ENCODE peak calls at places on chromosomes 13 and 19, in nine cellular contexts. W, K, F, Q, T, J, C, U and M are unnamed samples.

GRCh38 chr13:97257800-97258799 is 36.0 kb downstream of the MBNL2 start:
- DNase-seq in W (peak), T (peak), J (peak), F (peak), Q (peak), U (peak), K (peak), C (peak), M (peak)

GRCh38 chr19:3665681-3666544 is 34.4 kb downstream of the PIP5K1C start:
- DNase-seq in J (peak), T (no peak), C (peak), U (peak), K (peak), W (no peak), F (peak), Q (peak), M (no peak)

GRCh38 chr19:1251503-1252220 is 3.3 kb downstream of the MIDN start:
- DNase-seq in W (no peak), T (no peak), C (no peak), J (no peak), Q (no peak), F (no peak), K (peak), U (no peak), M (no peak)

GRCh38 chr19:43667524-43668405 is 2.2 kb downstream of the PLAUR start:
- DNase-seq in C (no peak), J (no peak), U (no peak), F (peak), T (no peak), W (no peak), Q (no peak), K (peak), M (no peak)

GRCh38 chr13:28401303-28402056 is 93.4 kb downstream of the FLT1 start:
- DNase-seq in T (peak), J (no peak), F (no peak), Q (peak), W (no peak), C (peak), K (no peak), U (no peak), M (no peak)

GRCh38 chr13:25857830-25858229 is 194.0 kb downstream of the SHISA2 start:
- DNase-seq in J (no peak), T (no peak), C (no peak), U (no peak), Q (no peak), F (no peak), W (no peak), K (no peak), M (no peak)

GRCh38 chr13:86572115-86572514 is 772.9 kb upstream of the SLITRK6 start:
- DNase-seq in C (no peak), J (no peak), W (peak), U (no peak), Q (no peak), K (no peak), T (no peak), F (no peak), M (no peak)

GRCh38 chr13:39036212-39036611 is 1.7 kb downstream of the PROSER1 start:
- DNase-seq in J (no peak), W (no peak), U (no peak), K (no peak), Q (peak), F (no peak), C (peak), T (no peak), M (no peak)

GRCh38 chr13:27790523-27790922 is 1.8 kb upstream of the GSX1 start:
- DNase-seq in U (no peak), K (no peak), W (no peak), J (no peak), F (no peak), C (no peak), T (no peak), Q (no peak), M (no peak)

GRCh38 chr13:44116562-44117315 is 237.0 kb downstream of the LACC1 start:
- DNase-seq in U (peak), C (peak), T (no peak), W (no peak), K (peak), J (no peak), Q (peak), F (no peak), M (no peak)

GRCh38 chr19:20254151-20254550 is 87.1 kb downstream of the ZNF486 start:
- DNase-seq in W (no peak), K (no peak), F (no peak), C (no peak), J (no peak), Q (no peak), T (no peak), U (no peak), M (no peak)

GRCh38 chr19:2280633-2281264 is 1.2 kb downstream of the PEAK3 start:
- DNase-seq in C (no peak), U (no peak), K (no peak), T (no peak), F (no peak), J (no peak), W (no peak), Q (no peak), M (no peak)

GRCh38 chr19:4154571-4155312 is 1.3 kb downstream of the CREB3L3 start:
- DNase-seq in F (no peak), Q (no peak), U (no peak), W (no peak), T (no peak), J (no peak), C (no peak), K (no peak), M (no peak)

GRCh38 chr13:39956036-39956435 is 300.6 kb downstream of the COG6 start:
- DNase-seq in C (no peak), K (no peak), J (no peak), Q (no peak), W (no peak), F (no peak), U (no peak), T (no peak), M (no peak)

GRCh38 chr13:76813874-76814273 is 72.3 kb downstream of the KCTD12 start:
- DNase-seq in K (no peak), U (no peak), T (no peak), F (no peak), C (no peak), Q (no peak), J (no peak), W (no peak), M (no peak)

GRCh38 chr19:37551123-37551993 is 43.2 kb downstream of the ZNF571 start:
- DNase-seq in T (peak), W (no peak), J (no peak), K (peak), Q (peak), U (peak), F (no peak), C (peak), M (peak)

GRCh38 chr19:33394006-33394722 is 20.7 kb downstream of the CEBPG start:
- DNase-seq in T (peak), U (no peak), C (peak), K (peak), W (no peak), J (peak), F (peak), Q (peak), M (peak)

GRCh38 chr13:30830638-30830965 is 75.5 kb upstream of the MEDAG start:
- DNase-seq in Q (no peak), T (no peak), U (no peak), K (no peak), W (peak), C (peak), F (no peak), J (no peak), M (no peak)

GRCh38 chr13:25911020-25911419 is 140.8 kb downstream of the SHISA2 start:
- DNase-seq in W (no peak), C (no peak), U (no peak), Q (no peak), T (no peak), J (no peak), F (no peak), K (no peak), M (no peak)

GRCh38 chr13:98804336-98804855 is 51.9 kb upstream of the SLC15A1 start:
- DNase-seq in F (no peak), U (no peak), Q (no peak), C (no peak), W (no peak), K (no peak), J (no peak), T (no peak), M (no peak)

GRCh38 chr19:7636691-7637373 is at the start of gene STXBP2:
- DNase-seq in W (peak), F (peak), Q (peak), C (peak), J (peak), U (no peak), T (no peak), K (peak), M (no peak)

GRCh38 chr19:44212865-44213346 is 574 bp downstream of the ZNF227 start:
- DNase-seq in J (no peak), C (peak), W (no peak), T (peak), U (peak), Q (peak), F (no peak), K (no peak), M (no peak)

GRCh38 chr13:36395280-36395679 is 37.0 kb upstream of the CCNA1 start:
- DNase-seq in W (no peak), U (no peak), T (no peak), J (no peak), K (no peak), Q (peak), F (no peak), C (peak), M (peak)

GRCh38 chr13:20664304-20664703 is 39.2 kb upstream of the IL17D start:
- DNase-seq in F (no peak), Q (no peak), K (no peak), J (no peak), T (no peak), U (no peak), W (no peak), C (no peak), M (no peak)

GRCh38 chr19:33797821-33798633 is 1.4 kb downstream of the KCTD15 start:
- DNase-seq in C (peak), K (peak), Q (peak), W (no peak), F (peak), T (no peak), U (peak), J (no peak), M (no peak)

GRCh38 chr13:113653264-113654174 is 4.5 kb downstream of the ATP4B start:
- DNase-seq in C (no peak), J (no peak), Q (no peak), W (no peak), U (no peak), T (no peak), K (peak), F (no peak), M (no peak)

GRCh38 chr19:18644144-18645034 is 7.6 kb downstream of the KLHL26 start:
- DNase-seq in C (peak), Q (no peak), U (peak), K (no peak), T (no peak), J (peak), W (no peak), F (no peak), M (no peak)

GRCh38 chr13:31094331-31095015 is 67.2 kb downstream of the HSPH1 start:
- DNase-seq in C (no peak), U (no peak), T (no peak), J (no peak), Q (no peak), K (no peak), W (no peak), F (no peak), M (no peak)

GRCh38 chr19:7850975-7851622 is 21.1 kb downstream of the EVI5L start:
- DNase-seq in J (no peak), W (no peak), U (no peak), C (no peak), T (no peak), K (no peak), F (no peak), Q (no peak), M (no peak)

GRCh38 chr13:45879666-45880065 is 28.1 kb upstream of the SIAH3 start:
- DNase-seq in C (peak), W (peak), Q (no peak), J (no peak), K (peak), T (no peak), F (no peak), U (peak), M (no peak)

GRCh38 chr19:19543640-19544039 is 5.6 kb downstream of the CILP2 start:
- DNase-seq in F (no peak), C (no peak), Q (no peak), U (no peak), T (no peak), K (no peak), J (no peak), W (no peak), M (no peak)

GRCh38 chr13:114042066-114042815 is 68.4 kb upstream of the C13orf46 start:
- DNase-seq in W (no peak), J (no peak), K (no peak), C (no peak), F (no peak), T (no peak), Q (no peak), U (no peak), M (no peak)

GRCh38 chr13:113105032-113105993 is at the start of gene F7:
- DNase-seq in Q (peak), K (no peak), W (no peak), U (no peak), C (peak), F (no peak), T (no peak), J (no peak), M (no peak)

GRCh38 chr13:28568286-28568685 is 73.4 kb upstream of the FLT1 start:
- DNase-seq in K (peak), Q (peak), F (peak), T (no peak), C (peak), W (no peak), U (peak), J (peak), M (no peak)

GRCh38 chr19:12783849-12784393 is 7.4 kb upstream of the JUNB start:
- DNase-seq in U (peak), W (no peak), K (peak), C (peak), F (no peak), T (no peak), Q (no peak), J (no peak), M (no peak)

GRCh38 chr13:68713394-68713793 is 1394.2 kb upstream of the ATXN8OS start:
- DNase-seq in J (no peak), T (no peak), Q (no peak), U (no peak), W (no peak), K (no peak), C (no peak), F (no peak), M (no peak)

DNA sequence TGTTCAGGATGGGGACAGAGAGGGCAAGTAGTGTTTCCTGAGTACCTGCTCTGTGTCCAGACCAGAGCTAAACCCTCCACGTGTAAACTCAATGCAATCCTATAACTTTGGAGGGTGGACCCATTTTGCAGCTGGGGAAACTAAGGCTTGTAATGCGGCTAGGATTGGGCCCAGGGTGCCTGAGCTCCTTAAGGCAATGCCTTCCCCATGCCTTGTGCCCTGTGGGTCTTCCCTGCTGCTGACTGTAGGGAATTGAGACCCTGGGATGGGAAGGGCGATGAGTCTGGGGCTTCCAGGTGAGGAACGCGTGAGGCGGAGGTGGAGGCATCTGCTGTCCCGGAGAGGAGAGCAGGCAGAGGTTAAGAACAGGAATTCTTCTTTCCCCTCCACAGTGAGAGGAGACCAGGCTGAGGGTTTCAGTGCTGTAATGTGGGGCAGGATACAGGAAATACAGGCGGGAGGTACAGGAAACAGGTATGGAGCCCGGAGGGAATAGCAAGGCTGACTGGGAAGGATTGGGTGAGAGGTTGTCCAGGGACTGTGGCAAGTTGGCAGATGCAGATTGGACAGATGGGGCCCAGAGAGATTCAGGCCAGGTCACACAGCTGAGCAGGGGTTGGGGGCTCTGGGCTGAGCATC is 19.2 kb downstream of the SLC27A1 start:
- DNase-seq in U (no peak), T (no peak), C (no peak), K (no peak), F (no peak), W (no peak), J (no peak), Q (no peak), M (no peak)
- TF ChIP-seq CTCF in U (no peak), T (no peak), C (no peak), K (no peak), F (no peak), W (no peak), J (no peak), Q (no peak), M (no peak)

DNA sequence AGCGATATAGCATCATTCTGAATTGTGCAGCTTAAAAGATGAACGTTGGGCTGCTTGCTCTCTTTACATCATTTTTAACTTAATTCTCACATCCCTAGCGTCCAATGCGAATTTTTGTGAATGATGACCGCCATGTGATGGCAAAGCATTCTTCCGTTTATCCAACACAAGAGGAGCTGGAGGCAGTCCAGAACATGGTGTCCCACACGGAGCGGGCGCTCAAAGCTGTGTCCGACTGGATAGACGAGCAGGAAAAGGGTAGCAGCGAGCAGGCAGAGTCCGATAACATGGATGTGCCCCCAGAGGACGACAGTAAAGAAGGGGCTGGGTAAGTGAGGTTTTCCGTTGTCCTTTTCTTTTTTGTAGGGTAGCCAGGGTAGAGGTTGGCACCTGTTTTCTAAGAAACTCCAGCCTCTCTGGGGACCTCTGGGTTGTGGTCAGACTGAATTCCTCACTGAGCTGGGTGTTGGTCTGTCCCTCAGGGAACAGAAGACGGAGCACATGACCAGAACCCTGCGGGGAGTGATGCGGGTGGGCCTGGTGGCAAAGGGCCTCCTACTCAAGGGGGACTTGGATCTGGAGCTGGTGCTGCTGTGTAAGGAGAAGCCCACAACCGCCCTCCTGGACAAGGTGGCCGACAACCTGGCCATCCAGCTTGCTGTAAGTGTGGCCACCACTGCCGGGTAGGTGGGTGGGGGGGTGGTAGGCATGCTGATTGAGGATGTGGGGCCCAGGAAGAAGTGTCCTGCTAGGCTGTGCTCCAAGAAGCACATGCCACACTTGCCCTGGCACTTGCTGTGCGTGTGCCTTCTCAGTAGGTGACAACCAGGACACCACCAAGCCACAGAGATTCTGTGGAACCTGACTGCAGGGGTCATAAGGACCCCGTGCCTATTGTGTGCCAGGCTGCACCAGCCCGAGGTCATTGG is 17.0 kb downstream of the ILF3 start:
- DNase-seq in Q (no peak), F (no peak), T (no peak), W (no peak), J (no peak), K (no peak), C (no peak), U (no peak), M (no peak)
- TF ChIP-seq CTCF in Q (no peak), F (no peak), T (no peak), W (no peak), J (no peak), K (no peak), C (no peak), U (no peak), M (no peak)

GRCh38 chr13:75687145-75687763 is 51.1 kb downstream of the LMO7 start:
- DNase-seq in Q (peak), T (peak), W (peak), C (peak), U (no peak), J (no peak), F (no peak), K (no peak), M (no peak)

GRCh38 chr13:75691183-75691582 is 55.1 kb downstream of the LMO7 start:
- DNase-seq in Q (no peak), T (no peak), W (no peak), J (no peak), F (no peak), K (no peak), C (peak), U (no peak), M (no peak)

GRCh38 chr13:75679459-75679858 is 43.3 kb downstream of the LMO7 start:
- DNase-seq in J (no peak), Q (no peak), F (no peak), K (no peak), T (no peak), W (no peak), C (no peak), U (no peak), M (no peak)

GRCh38 chr13:75689686-75690085 is 53.6 kb downstream of the LMO7 start:
- DNase-seq in C (no peak), F (no peak), T (no peak), Q (no peak), J (no peak), U (no peak), W (no peak), K (no peak), M (no peak)

GRCh38 chr13:75685239-75685697 is 49.1 kb downstream of the LMO7 start:
- DNase-seq in T (peak), W (no peak), K (no peak), F (no peak), U (no peak), C (peak), Q (peak), J (no peak), M (no peak)
- TF ChIP-seq CTCF in T (peak), W (peak), K (no peak), F (no peak), U (no peak), C (peak), Q (peak), J (no peak), M (peak)

GRCh38 chr19:45256836-45257235 is 5.8 kb downstream of the MARK4 start:
- DNase-seq in W (no peak), Q (no peak), C (no peak), F (no peak), J (no peak), T (no peak), U (no peak), K (no peak), M (no peak)

GRCh38 chr19:45251452-45252354 is 632 bp downstream of the MARK4 start:
- DNase-seq in C (no peak), T (no peak), J (no peak), F (no peak), W (no peak), Q (peak), U (no peak), K (no peak), M (no peak)

GRCh38 chr19:45253396-45254027 is 2.4 kb downstream of the MARK4 start:
- DNase-seq in K (no peak), W (no peak), C (peak), J (no peak), U (no peak), T (peak), F (no peak), Q (peak), M (no peak)

GRCh38 chr19:45255611-45256157 is 4.6 kb downstream of the MARK4 start:
- DNase-seq in T (no peak), K (no peak), U (no peak), W (no peak), J (no peak), Q (no peak), F (no peak), C (no peak), M (no peak)

DNA sequence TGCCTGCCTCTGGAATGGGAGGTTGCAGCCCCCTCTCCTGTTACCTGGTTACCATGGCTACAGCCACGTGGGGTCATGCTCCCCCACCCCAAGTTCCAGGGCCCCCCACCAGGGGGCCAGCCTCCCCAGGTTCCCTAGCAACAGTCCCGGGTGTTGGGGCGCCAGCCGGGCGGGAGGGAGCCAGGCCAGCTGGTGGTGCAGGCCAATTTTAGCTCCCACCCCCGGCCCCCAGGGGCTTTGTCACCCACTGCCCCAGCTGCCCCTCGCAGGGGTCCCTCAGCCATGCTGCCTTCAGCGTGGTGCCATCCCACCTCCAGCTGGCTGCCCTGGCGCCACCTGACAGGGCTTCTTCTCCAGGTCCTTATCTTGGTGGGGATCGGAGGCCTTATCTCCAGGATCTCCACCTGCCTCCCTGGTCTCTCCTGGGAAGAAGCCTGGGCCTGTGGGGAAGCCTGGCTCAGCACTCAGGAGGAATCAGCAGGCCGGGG is 3.0 kb downstream of the MARK4 start:
- DNase-seq in Q (no peak), T (no peak), J (no peak), U (no peak), C (no peak), W (no peak), K (no peak), F (no peak), M (no peak)
- TF ChIP-seq CTCF in Q (peak), T (peak), J (no peak), U (peak), C (peak), W (peak), K (peak), F (no peak), M (peak)